ENCODE peak calls at places on chromosome 1, in seven cellular contexts. Q is stomach, S is GM12891, G is K562, D is SK-N-SH, E is HL-60, I is transverse colon. N is an unnamed sample.
A peak's percentile ranks its signal among the peaks of the same experiment; 100 is the strongest.

GRCh38 chr1:238647877-238648276 is 738.5 kb upstream of the CHRM3 start:
- DNase-seq in Q (no peak), S (no peak), G (no peak), D (no peak), E (no peak), I (no peak), N (no peak)

GRCh38 chr1:159918041-159918917 is 7.0 kb downstream of the TAGLN2 start:
- DNase-seq in Q (no peak), S (no peak), G (no peak), D (no peak), E (no peak), I (no peak), N (no peak)

GRCh38 chr1:46062651-46063319 is 69.6 kb downstream of the PIK3R3 start:
- DNase-seq in Q (no peak), S (no peak), G (no peak), D (no peak), E (no peak), I (peak; percentile 20), N (no peak)

GRCh38 chr1:209876091-209876800 is 48.5 kb downstream of the UTP25 start:
- DNase-seq in Q (no peak), S (no peak), G (no peak), D (no peak), E (no peak), I (no peak), N (no peak)

GRCh38 chr1:18528616-18529015 is 47.9 kb downstream of the KLHDC7A start:
- DNase-seq in Q (no peak), S (no peak), G (no peak), D (no peak), E (no peak), I (no peak), N (no peak)

GRCh38 chr1:10561497-10561896 is 86.7 kb downstream of the PEX14 start:
- DNase-seq in Q (no peak), S (no peak), G (no peak), D (no peak), E (no peak), I (no peak), N (peak; percentile 70)

GRCh38 chr1:226763741-226764264 is 24.7 kb upstream of the ITPKB start:
- DNase-seq in Q (no peak), S (no peak), G (no peak), D (peak; percentile 33), E (no peak), I (no peak), N (peak; percentile 15)

GRCh38 chr1:183893561-183894289 is 88.8 kb downstream of the RGL1 start:
- DNase-seq in Q (no peak), S (no peak), G (no peak), D (no peak), E (no peak), I (no peak), N (no peak)

GRCh38 chr1:150696995-150697927 is at the start of gene GOLPH3L:
- DNase-seq in Q (peak; percentile 93), S (peak; percentile 45), G (peak; percentile 99), D (peak; percentile 84), E (peak; percentile 98), I (peak; percentile 96), N (peak; percentile 100)
- TF ChIP-seq POLR2AphosphoS5 in Q (peak; percentile 46), S (no peak), G (no peak), D (peak; percentile 84), E (peak; percentile 28), I (peak; percentile 97), N (peak; percentile 65)

GRCh38 chr1:58572691-58573090 is 4.4 kb downstream of the TACSTD2 start:
- DNase-seq in Q (peak; percentile 55), S (no peak), G (no peak), D (no peak), E (no peak), I (no peak), N (no peak)
- TF ChIP-seq POLR2AphosphoS5 in Q (no peak), S (no peak), G (no peak), D (no peak), E (no peak), I (no peak), N (no peak)

GRCh38 chr1:201307760-201308499 is 24.6 kb downstream of the PKP1 start:
- DNase-seq in Q (peak; percentile 49), S (no peak), G (no peak), D (no peak), E (no peak), I (peak; percentile 85), N (no peak)
- TF ChIP-seq POLR2AphosphoS5 in Q (no peak), S (no peak), G (no peak), D (no peak), E (no peak), I (peak; percentile 67), N (no peak)

GRCh38 chr1:65002508-65003315 is 36.4 kb upstream of the JAK1 start:
- DNase-seq in Q (peak; percentile 77), S (peak; percentile 33), G (no peak), D (no peak), E (no peak), I (peak; percentile 78), N (peak; percentile 82)
- TF ChIP-seq POLR2AphosphoS5 in Q (peak; percentile 64), S (no peak), G (no peak), D (no peak), E (no peak), I (peak; percentile 26), N (peak; percentile 53)

GRCh38 chr1:232662910-232663309 is 33.0 kb upstream of the SIPA1L2 start:
- DNase-seq in Q (no peak), S (no peak), G (no peak), D (no peak), E (no peak), I (no peak), N (no peak)
- TF ChIP-seq POLR2AphosphoS5 in Q (no peak), S (no peak), G (no peak), D (no peak), E (no peak), I (no peak), N (no peak)